ENCODE peak calls at places on chromosomes 5 and 9, in seven cellular contexts. H is A549, D is MCF 10A, L is neural crest cell, M is choroid plexus epithelial cell, J is pancreas, E is endodermal cell. U is an unnamed sample.

GRCh38 chr9:98172604-98173003 is 19.8 kb downstream of the CORO2A start:
- DNase-seq in D (peak), J (no peak), M (no peak), E (peak), H (no peak), L (no peak), U (no peak)

GRCh38 chr9:104907278-104907951 is 20.5 kb downstream of the ABCA1 start:
- DNase-seq in L (no peak), M (peak), D (peak), H (no peak), E (peak), J (no peak), U (peak)

GRCh38 chr9:121266906-121267650 is 884 bp upstream of the GSN start:
- DNase-seq in H (no peak), J (no peak), E (peak), D (no peak), L (no peak), M (peak), U (no peak)

GRCh38 chr9:19148170-19148569 is 20.9 kb upstream of the PLIN2 start:
- DNase-seq in L (no peak), E (no peak), M (peak), J (no peak), D (no peak), H (no peak), U (peak)

GRCh38 chr9:82810902-82811301 is 252.0 kb downstream of the RASEF start:
- DNase-seq in M (peak), L (no peak), J (no peak), H (no peak), E (peak), D (peak), U (peak)

GRCh38 chr5:82222597-82223574 is 55.3 kb downstream of the RPS23 start:
- DNase-seq in M (peak), D (no peak), E (no peak), H (no peak), J (no peak), L (no peak), U (peak)

GRCh38 chr9:132998861-132999635 is 20.6 kb downstream of the GFI1B start:
- DNase-seq in H (no peak), M (no peak), E (peak), L (no peak), D (no peak), J (no peak), U (no peak)

GRCh38 chr9:79657891-79658290 is 86.1 kb downstream of the TLE4 start:
- DNase-seq in E (no peak), L (no peak), J (no peak), M (no peak), D (no peak), H (no peak), U (no peak)

GRCh38 chr9:93612796-93613154 is 36.4 kb downstream of the PHF2 start:
- DNase-seq in E (peak), J (no peak), L (no peak), H (no peak), D (no peak), M (no peak), U (no peak)

GRCh38 chr9:71929791-71930440 is 18.5 kb downstream of the C9orf85 start:
- DNase-seq in E (no peak), L (no peak), D (no peak), H (no peak), M (peak), J (no peak), U (no peak)

GRCh38 chr9:118785456-118785855 is 583.8 kb downstream of the BRINP1 start:
- DNase-seq in D (no peak), J (no peak), L (no peak), M (no peak), H (no peak), E (no peak), U (no peak)

GRCh38 chr5:150209020-150209635 is 19.3 kb downstream of the SLC6A7 start:
- DNase-seq in L (no peak), J (peak), M (peak), D (peak), H (no peak), E (no peak), U (peak)

GRCh38 chr5:135843571-135844337 is 9.3 kb downstream of the SLC25A48 start:
- DNase-seq in D (peak), E (peak), M (no peak), L (peak), J (no peak), H (no peak), U (no peak)

GRCh38 chr5:167642779-167643517 is 648.5 kb upstream of the WWC1 start:
- DNase-seq in D (peak), L (no peak), E (no peak), J (no peak), H (no peak), M (peak), U (peak)

GRCh38 chr5:78077369-78078068 is 217.0 kb downstream of the AP3B1 start:
- DNase-seq in H (no peak), M (peak), L (no peak), E (no peak), D (peak), J (no peak), U (no peak)

GRCh38 chr5:151745071-151745705 is 13.2 kb downstream of the ATOX1 start:
- DNase-seq in H (no peak), D (peak), L (no peak), M (peak), E (no peak), J (no peak), U (peak)

GRCh38 chr9:18678846-18679245 is 204.9 kb downstream of the ADAMTSL1 start:
- DNase-seq in H (no peak), L (no peak), D (no peak), J (no peak), M (peak), E (no peak), U (peak)

GRCh38 chr9:124795881-124796415 is 19.0 kb downstream of the OLFML2A start:
- DNase-seq in D (no peak), E (no peak), H (no peak), M (peak), J (no peak), L (no peak), U (peak)

GRCh38 chr5:13698882-13699281 is 245.6 kb downstream of the DNAH5 start:
- DNase-seq in J (no peak), D (no peak), L (no peak), H (no peak), M (no peak), E (no peak), U (no peak)

GRCh38 chr5:3656803-3657202 is 61.2 kb downstream of the IRX1 start:
- DNase-seq in L (no peak), J (no peak), D (no peak), E (peak), H (no peak), M (no peak), U (no peak)

GRCh38 chr9:137437691-137438590 is 3.2 kb downstream of the ENTPD8 start:
- DNase-seq in E (no peak), J (no peak), M (no peak), H (no peak), L (no peak), D (no peak), U (no peak)

GRCh38 chr5:149623473-149623872 is 42.2 kb downstream of the ARHGEF37 start:
- DNase-seq in L (no peak), J (no peak), H (no peak), D (no peak), M (no peak), E (no peak), U (no peak)

GRCh38 chr5:176364765-176365662 is at the start of gene ARL10:
- DNase-seq in H (no peak), M (peak), L (peak), E (peak), D (no peak), J (peak), U (peak)

GRCh38 chr5:160567031-160567705 is 145.5 kb downstream of the PTTG1 start:
- DNase-seq in H (no peak), L (no peak), E (no peak), J (no peak), M (no peak), D (no peak), U (no peak)

GRCh38 chr5:169893586-169893985 is 86.7 kb downstream of the INSYN2B start:
- DNase-seq in D (no peak), E (no peak), J (no peak), H (no peak), L (no peak), M (no peak), U (peak)

GRCh38 chr5:159695741-159696294 is 220.5 kb upstream of the ADRA1B start:
- DNase-seq in H (no peak), E (peak), M (no peak), D (no peak), J (no peak), L (no peak), U (no peak)

GRCh38 chr9:78463750-78464149 is 166.8 kb downstream of the PSAT1 start:
- DNase-seq in E (no peak), L (no peak), D (no peak), M (no peak), H (no peak), J (no peak), U (no peak)

GRCh38 chr5:156819967-156820581 is 30.0 kb upstream of the PPP1R2B start:
- DNase-seq in D (no peak), E (peak), J (no peak), L (no peak), M (no peak), H (no peak), U (no peak)

GRCh38 chr5:156812959-156813358 is 37.1 kb upstream of the PPP1R2B start:
- DNase-seq in H (no peak), M (no peak), L (no peak), J (no peak), E (no peak), D (no peak), U (no peak)

GRCh38 chr5:156819537-156819936 is 30.6 kb upstream of the PPP1R2B start:
- DNase-seq in D (no peak), J (no peak), M (no peak), L (no peak), E (no peak), H (no peak), U (no peak)

DNA sequence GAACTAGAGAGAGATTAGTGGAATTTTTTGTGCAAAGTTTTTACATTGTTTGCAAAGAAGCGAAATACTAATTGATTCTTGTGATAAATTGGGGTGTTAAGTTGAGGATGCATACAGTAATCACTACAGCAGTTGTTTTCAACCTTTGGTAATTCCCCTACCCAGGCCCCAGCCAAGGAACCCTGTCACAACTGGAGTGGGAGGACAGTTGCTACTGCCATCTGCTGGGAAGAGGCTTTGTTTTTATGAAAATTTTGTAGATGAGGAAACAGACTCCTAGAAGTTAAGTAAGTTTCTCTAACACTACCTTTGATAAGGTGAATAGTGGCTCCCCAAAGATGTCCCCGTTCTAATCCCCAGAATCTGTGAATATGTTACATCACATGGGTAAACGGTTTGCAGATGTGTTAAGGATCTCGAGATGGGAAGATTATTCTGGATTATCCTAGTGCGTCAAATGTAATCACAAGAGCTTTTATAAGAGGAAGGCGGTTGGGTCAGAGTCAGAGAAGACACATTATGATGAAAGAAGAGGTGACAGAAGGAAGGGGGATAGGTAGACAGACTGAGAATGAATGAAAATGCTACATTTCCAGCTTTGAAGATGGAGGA is 34.0 kb upstream of the PPP1R2B start:
- DNase-seq in E (peak), M (peak), H (peak), D (peak), J (peak), L (peak), U (peak)
- TF ChIP-seq CTCF in E (peak), M (peak), H (peak), D (peak), J (no peak), L (peak), U (peak)

DNA sequence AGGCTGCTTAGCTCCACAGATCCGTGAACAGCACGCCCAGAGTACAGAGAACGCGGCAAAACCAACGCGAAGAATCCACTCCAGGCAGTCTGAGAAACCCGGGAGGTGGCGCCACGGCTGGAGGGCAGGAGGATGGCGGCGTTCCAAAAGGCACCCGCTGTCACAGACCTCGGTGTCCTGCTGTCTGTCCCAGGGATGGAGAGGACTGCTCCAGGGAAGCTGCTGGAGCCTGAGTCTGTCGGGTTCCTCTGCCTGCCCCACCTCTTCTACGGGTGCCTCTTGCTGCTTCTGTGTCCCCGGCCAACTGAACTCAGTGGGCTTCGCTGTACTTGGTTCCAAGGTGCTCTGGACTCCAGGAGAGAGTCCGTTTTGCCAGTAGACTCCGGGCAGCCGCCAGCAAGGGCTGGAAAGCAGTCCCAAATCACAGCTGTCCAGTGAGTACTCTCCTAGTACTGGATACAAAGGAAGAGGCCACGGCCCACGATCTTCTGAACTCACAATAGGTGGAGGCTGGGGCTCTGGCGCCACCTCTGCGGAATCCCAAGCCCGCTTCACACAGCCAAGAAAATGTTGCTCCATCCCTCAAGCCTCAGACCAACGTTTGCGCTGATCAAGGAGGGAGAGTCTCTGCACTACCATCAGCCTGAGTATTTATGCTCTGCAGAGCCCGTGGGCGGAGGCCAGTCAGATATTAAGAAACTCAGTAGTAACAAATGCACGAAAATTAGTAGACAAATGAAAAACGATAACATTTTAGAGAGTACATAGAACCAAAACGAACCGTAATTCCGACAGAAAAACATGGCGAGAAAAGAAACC is 442 bp downstream of the ANXA2R start:
- DNase-seq in L (peak), J (peak), E (peak), D (no peak), M (peak), H (peak), U (peak)
- TF ChIP-seq CTCF in L (peak), J (no peak), E (no peak), D (no peak), M (peak), H (peak), U (peak)

GRCh38 chr9:134163374-134164196 is 779 bp downstream of the RNU6ATAC start:
- DNase-seq in E (peak), M (peak), H (no peak), L (peak), J (peak), D (no peak), U (peak)
- TF ChIP-seq CTCF in E (peak), M (peak), H (no peak), L (peak), J (peak), D (no peak), U (peak)

GRCh38 chr5:138566792-138567191 is 8.4 kb downstream of the HSPA9 start:
- DNase-seq in H (no peak), L (no peak), J (no peak), M (no peak), E (no peak), D (no peak), U (no peak)

GRCh38 chr5:138565100-138565821 is 9.9 kb downstream of the HSPA9 start:
- DNase-seq in H (no peak), D (no peak), E (no peak), M (no peak), J (no peak), L (no peak), U (no peak)

GRCh38 chr5:138570871-138571270 is 4.3 kb downstream of the HSPA9 start:
- DNase-seq in M (no peak), D (no peak), E (no peak), J (no peak), H (no peak), L (no peak), U (no peak)

GRCh38 chr5:138569759-138570158 is 5.4 kb downstream of the HSPA9 start:
- DNase-seq in L (no peak), M (no peak), J (no peak), H (no peak), D (no peak), E (no peak), U (no peak)

DNA sequence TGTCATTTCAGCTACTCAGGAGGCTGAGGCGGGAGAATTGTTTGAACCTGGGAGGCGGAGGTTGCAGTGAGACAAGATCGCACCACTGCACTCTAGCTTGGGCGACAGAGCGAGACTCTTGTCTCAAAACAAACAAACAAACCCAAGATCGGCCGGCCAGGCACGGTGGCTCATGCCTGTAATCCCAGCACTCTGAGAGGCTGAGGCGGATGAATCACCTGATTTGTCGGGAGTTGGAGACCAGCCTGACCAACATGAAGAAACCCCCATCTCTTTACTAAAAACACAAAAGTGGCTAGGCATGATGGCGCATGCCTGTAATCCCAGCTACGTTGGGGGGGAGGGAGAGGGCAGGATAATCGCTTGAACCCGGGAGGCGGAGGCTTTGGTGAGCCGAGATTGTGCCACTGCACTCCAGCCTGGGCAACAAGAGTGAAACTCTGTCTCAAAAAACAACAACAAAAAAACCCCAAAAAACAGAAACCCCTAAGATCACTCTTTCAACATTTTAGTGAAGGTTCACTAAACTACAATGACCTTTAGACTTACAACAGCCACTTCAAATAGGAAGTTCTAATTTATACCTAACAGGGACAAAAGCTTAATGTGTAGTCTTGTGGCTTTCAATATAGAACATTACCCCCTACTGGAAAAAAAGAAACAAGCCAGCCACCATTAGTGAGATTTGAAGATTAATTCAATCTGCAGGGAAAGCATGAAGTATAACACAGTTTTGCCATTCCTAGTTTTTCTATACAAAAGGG is 7.0 kb downstream of the HSPA9 start:
- DNase-seq in M (peak), E (no peak), D (peak), L (no peak), J (no peak), H (no peak), U (no peak)
- TF ChIP-seq CTCF in M (peak), E (peak), D (no peak), L (peak), J (no peak), H (no peak), U (no peak)

DNA sequence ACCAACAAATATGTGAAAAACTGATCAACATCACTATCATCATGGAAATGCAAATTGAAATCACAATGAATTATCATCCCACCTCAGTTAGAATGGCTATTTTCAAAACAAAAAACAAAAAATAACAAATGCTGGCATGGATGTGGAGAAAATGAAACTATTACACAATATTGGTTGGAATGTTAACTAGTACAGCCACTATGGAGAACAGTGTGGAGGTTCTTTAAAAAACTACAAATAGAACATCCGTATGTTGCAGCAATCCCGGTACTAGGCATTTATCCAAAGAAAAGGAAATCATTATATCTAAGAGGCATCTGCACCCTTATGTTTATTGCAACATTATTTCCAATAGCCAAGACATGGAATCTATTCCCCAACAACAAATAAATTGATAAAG is 9.0 kb upstream of the IFNA5 start:
- DNase-seq in M (no peak), D (no peak), E (no peak), H (no peak), L (no peak), J (no peak), U (no peak)
- TF ChIP-seq CTCF in M (no peak), D (no peak), E (no peak), H (no peak), L (no peak), J (no peak), U (no peak)

DNA sequence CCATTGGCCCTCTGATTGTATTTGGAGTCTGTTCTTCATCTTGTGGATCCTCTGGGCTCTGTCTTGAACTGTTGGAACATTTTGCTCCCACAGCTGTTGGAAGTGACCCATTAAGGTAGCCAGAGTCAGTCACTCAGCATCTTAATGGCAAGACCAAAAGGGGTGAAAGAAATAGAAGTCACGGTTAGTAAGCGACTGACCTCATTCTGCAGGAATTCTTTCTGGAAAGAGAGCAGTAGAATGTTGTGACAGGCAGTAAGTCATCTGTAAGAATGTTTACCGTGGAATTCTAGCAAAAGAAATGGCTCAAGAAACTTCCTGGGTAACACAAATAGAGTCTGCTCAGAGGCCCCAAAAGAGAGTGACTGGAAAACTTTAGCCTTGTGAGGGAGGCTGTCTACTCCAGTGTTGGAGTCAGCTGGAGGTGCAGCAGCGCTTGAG is 28.6 kb upstream of the TNC start:
- DNase-seq in D (peak), H (no peak), E (no peak), L (no peak), J (no peak), M (peak), U (peak)
- TF ChIP-seq CTCF in D (no peak), H (no peak), E (no peak), L (no peak), J (no peak), M (no peak), U (no peak)

GRCh38 chr5:17910318-17910717 is 276.1 kb downstream of the TAF11L14 start:
- DNase-seq in E (no peak), H (peak), M (peak), D (peak), J (no peak), L (no peak), U (peak)
- TF ChIP-seq CTCF in E (no peak), H (no peak), M (no peak), D (no peak), J (no peak), L (no peak), U (no peak)

GRCh38 chr9:96217358-96217755 is 84.6 kb downstream of the HSD17B3 start:
- DNase-seq in D (no peak), J (no peak), L (peak), E (peak), H (no peak), M (peak), U (no peak)

GRCh38 chr9:96222132-96222531 is 79.8 kb downstream of the HSD17B3 start:
- DNase-seq in H (no peak), L (no peak), M (peak), D (peak), J (no peak), E (no peak), U (no peak)

GRCh38 chr9:96217756-96218693 is 84.0 kb downstream of the HSD17B3 start:
- DNase-seq in D (peak), E (peak), H (peak), J (peak), L (peak), M (peak), U (peak)

GRCh38 chr9:96218821-96219614 is 83.0 kb downstream of the HSD17B3 start:
- DNase-seq in M (no peak), D (no peak), J (no peak), L (no peak), E (no peak), H (no peak), U (no peak)

GRCh38 chr9:96219615-96220257 is 82.2 kb downstream of the HSD17B3 start:
- DNase-seq in H (peak), J (no peak), D (peak), L (no peak), M (peak), E (peak), U (peak)
- TF ChIP-seq CTCF in H (peak), J (peak), D (peak), L (peak), M (peak), E (peak), U (peak)